ENCODE peak calls at places on chromosomes 13 and 19, in four cellular contexts. S is fibroblast of villous mesenchyme, Z is AG04450, W is HFF-Myc. O is an unnamed sample.
A peak's percentile ranks its signal among the peaks of the same experiment; 100 is the strongest.

GRCh38 chr13:40920826-40921225 is 98.3 kb downstream of the ELF1 start:
- DNase-seq in Z (peak; percentile 8), W (no peak), S (peak; percentile 25), O (no peak)

GRCh38 chr13:77056382-77056781 is 29.4 kb upstream of the FBXL3 start:
- DNase-seq in Z (no peak), W (no peak), S (no peak), O (no peak)

GRCh38 chr19:37007587-37008220 is 70.5 kb upstream of the ZNF420 start:
- DNase-seq in Z (peak; percentile 7), S (peak; percentile 72), W (peak; percentile 2), O (peak; percentile 7)

GRCh38 chr19:14059093-14059480 is 2.8 kb downstream of the PALM3 start:
- DNase-seq in W (no peak), S (no peak), Z (no peak), O (no peak)

GRCh38 chr19:17686592-17687042 is 1.5 kb downstream of the UNC13A start:
- DNase-seq in S (no peak), W (no peak), Z (no peak), O (no peak)

GRCh38 chr19:32203161-32203560 is 142.2 kb upstream of the ZNF507 start:
- DNase-seq in Z (no peak), S (no peak), W (no peak), O (no peak)

GRCh38 chr19:53868091-53868891 is 608 bp downstream of the MYADM start:
- DNase-seq in S (peak; percentile 65), W (no peak), Z (no peak), O (no peak)

GRCh38 chr19:40592170-40592569 is 9.0 kb upstream of the LTBP4 start:
- DNase-seq in Z (no peak), W (no peak), S (peak; percentile 66), O (no peak)

GRCh38 chr13:111204438-111205177 is 89.5 kb downstream of the ARHGEF7 start:
- DNase-seq in W (no peak), Z (peak; percentile 55), S (peak; percentile 89), O (peak; percentile 56)

GRCh38 chr19:39212377-39212742 is 8.3 kb upstream of the SYCN start:
- DNase-seq in W (no peak), Z (no peak), S (no peak), O (no peak)

GRCh38 chr13:75151081-75151643 is 330.8 kb downstream of the TBC1D4 start:
- DNase-seq in S (peak; percentile 62), W (peak; percentile 11), Z (peak; percentile 13), O (no peak)

GRCh38 chr13:51794959-51795358 is 9.0 kb downstream of the DHRS12 start:
- DNase-seq in W (no peak), S (no peak), Z (no peak), O (no peak)

GRCh38 chr19:19642506-19643157 is 825 bp downstream of the GMIP start:
- DNase-seq in Z (no peak), W (no peak), S (peak; percentile 13), O (no peak)

GRCh38 chr13:39095500-39095899 is 57.2 kb downstream of the NHLRC3 start:
- DNase-seq in S (no peak), W (no peak), Z (no peak), O (no peak)

GRCh38 chr19:51889934-51890333 is 2.2 kb upstream of the ZNF577 start:
- DNase-seq in S (no peak), Z (no peak), W (no peak), O (no peak)

GRCh38 chr19:28999733-29000433 is 213.1 kb downstream of the UQCRFS1 start:
- DNase-seq in S (no peak), Z (no peak), W (no peak), O (no peak)

GRCh38 chr13:96075953-96076543 is 13.9 kb upstream of the HS6ST3 start:
- DNase-seq in Z (no peak), S (peak; percentile 28), W (no peak), O (no peak)

GRCh38 chr19:9032136-9032626 is 22.0 kb upstream of the MUC16 start:
- DNase-seq in W (no peak), Z (no peak), S (no peak), O (no peak)

GRCh38 chr13:77919351-77920294 is 992 bp upstream of the EDNRB start:
- DNase-seq in Z (no peak), S (peak; percentile 43), W (no peak), O (no peak)

GRCh38 chr13:61109741-61110140 is 305.9 kb downstream of the PCDH20 start:
- DNase-seq in W (no peak), S (no peak), Z (no peak), O (no peak)

GRCh38 chr19:4913996-4914735 is 4.9 kb downstream of the UHRF1 start:
- DNase-seq in W (no peak), S (peak; percentile 14), Z (no peak), O (no peak)

GRCh38 chr19:16509141-16510061 is 13.2 kb downstream of the C19orf44 start:
- DNase-seq in Z (peak; percentile 20), S (peak; percentile 9), W (no peak), O (no peak)

GRCh38 chr13:46648166-46648607 is 95.2 kb downstream of the LRCH1 start:
- DNase-seq in Z (no peak), W (no peak), S (peak; percentile 70), O (no peak)

GRCh38 chr19:53532362-53532761 is 5.6 kb upstream of the ZNF331 start:
- DNase-seq in Z (no peak), S (no peak), W (no peak), O (no peak)

GRCh38 chr19:35556846-35557538 is 6.5 kb downstream of the ATP4A start:
- DNase-seq in S (no peak), W (no peak), Z (no peak), O (no peak)

GRCh38 chr19:48487944-48488343 is 18.8 kb downstream of the CYTH2 start:
- DNase-seq in S (no peak), Z (no peak), W (no peak), O (peak; percentile 44)

GRCh38 chr19:38478273-38478971 is 44.9 kb downstream of the RYR1 start:
- DNase-seq in Z (no peak), W (no peak), S (peak; percentile 4), O (no peak)

GRCh38 chr13:46324976-46325375 is 62.1 kb downstream of the RUBCNL start:
- DNase-seq in W (no peak), Z (no peak), S (no peak), O (no peak)

GRCh38 chr13:91520952-91521351 is 122.5 kb downstream of the GPC5 start:
- DNase-seq in S (no peak), Z (no peak), W (no peak), O (no peak)

GRCh38 chr19:48121909-48122371 is 11.3 kb upstream of the PLA2G4C start:
- DNase-seq in Z (no peak), S (no peak), W (peak; percentile 41), O (no peak)

DNA sequence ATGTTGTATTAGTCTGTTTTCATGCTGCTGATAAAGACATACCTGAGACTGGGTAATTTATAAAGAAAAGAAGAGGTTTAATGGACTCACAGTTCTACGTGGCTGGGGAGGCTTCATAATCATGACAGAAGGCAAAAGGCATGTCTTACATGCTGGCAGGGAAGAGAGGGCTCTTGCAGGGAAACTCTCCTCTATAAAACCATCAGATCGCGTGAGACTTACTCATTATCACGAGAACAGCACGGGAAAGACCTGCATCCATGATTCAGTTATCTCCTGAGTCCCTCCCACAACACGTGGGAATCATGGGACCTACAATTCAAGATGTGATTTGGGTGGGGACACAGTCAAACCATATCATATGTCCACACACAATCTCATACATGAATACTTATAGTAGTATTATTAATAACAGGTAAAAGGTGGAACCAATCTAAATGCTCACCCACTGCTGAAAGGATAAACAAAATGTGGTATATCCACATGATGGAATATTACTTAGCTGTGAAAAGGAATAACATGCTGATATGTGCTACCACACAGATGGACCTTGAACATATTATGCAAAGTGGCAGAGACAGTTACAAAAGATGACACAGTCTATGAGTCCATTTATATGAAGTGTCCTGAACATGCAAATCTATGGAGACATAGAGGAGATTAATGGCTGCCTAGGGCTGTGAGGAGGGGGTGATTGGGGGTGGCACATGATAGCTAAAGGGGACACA is 20.9 kb upstream of the CEBPA start:
- DNase-seq in Z (no peak), W (no peak), S (no peak), O (no peak)
- H3K4me3 ChIP-seq in Z (no peak overlapping the region), W (no peak overlapping the region), S (no peak overlapping the region), O (no peak overlapping the region)

DNA sequence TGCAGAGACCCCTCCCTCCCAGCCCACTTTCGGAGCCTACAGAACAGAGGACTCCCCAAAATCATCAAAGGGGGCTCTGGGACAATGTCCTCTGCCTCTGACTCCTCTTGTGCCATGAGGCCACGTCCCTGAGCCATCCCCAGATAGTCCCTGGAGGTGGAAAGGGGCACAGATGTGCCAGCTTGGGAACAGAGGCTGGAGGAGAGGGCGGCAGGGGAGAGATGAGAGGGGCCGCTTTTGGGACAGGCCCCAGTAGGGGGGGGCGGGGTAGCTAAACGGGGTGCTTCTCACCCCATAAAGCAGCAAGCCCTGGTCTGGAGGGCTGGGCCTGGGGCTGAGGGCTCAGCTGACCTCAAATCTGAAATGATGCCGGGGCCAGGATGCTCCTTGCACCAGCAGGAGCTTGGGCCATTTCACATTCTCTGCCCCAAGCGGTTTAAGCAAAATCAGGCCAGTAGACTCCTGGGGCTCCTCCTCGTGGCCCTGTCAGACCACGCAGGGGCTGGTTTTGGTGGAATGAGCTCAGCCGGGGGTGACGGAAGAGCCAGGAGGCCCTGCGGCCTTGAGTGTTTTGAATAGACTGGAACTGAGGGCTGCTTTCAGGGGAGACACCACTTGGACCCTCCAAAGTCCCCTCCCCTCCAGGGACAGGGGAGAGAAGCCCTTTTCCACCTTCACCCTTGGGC is 27.1 kb downstream of the ONECUT3 start:
- DNase-seq in W (no peak), S (peak; percentile 26), Z (no peak), O (no peak)
- TF ChIP-seq CTCF in W (no peak), S (no peak), Z (peak; percentile 45), O (no peak)

DNA sequence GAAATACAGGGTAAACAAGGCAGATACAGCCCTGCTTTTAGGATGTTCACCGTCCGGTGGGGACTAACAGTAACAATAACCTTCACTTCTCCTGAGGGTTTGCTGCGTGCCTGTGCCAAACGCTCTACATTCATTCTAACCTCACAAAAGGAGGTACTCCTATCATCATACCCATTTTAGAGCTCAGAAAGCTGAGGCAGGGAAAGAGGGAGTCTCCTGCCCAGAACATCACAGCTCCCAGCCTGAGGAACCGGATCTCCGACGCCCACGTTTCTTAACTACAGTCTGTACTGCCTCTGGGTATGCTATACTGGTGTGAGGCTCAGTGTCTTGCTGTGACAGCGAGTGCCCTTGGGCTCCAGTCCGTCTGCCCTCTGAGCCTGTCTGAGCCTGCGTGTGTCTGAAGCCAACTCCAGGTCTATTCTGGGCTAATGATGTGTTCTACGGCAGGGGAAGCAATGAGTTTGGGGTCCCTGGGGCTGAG is 5.1 kb downstream of the LIPE start:
- DNase-seq in Z (no peak), S (no peak), W (no peak), O (no peak)
- H3K4me3 ChIP-seq in Z (peak overlapping the region; percentile 74), S (no peak overlapping the region), W (peak overlapping the region; percentile 68), O (no peak overlapping the region)

GRCh38 chr13:79445968-79446645 is 34.8 kb upstream of the NDFIP2 start:
- DNase-seq in Z (no peak), W (no peak), S (no peak), O (no peak)
- TF ChIP-seq CTCF in Z (no peak), W (no peak), S (no peak), O (no peak)

DNA sequence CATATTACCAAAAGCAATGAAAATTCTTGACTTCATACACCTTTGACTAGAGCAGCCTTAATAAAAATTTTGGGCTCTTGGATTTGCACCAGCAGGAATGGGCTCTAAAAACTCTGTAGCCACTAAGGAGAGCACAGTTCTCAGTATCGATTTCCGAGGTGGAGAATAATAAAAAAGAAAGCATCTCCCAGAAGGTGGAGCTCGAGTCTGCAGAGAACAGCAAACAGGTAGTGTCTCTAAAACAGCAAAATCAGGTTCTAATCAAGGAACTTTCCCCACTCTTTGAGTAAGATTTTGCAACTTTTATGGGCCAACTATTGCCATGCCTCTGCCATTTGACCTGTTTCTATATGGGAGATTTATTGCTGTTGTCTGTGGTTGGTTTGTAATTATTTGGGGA is 258.7 kb upstream of the GPC6 start:
- DNase-seq in W (no peak), S (peak; percentile 10), Z (no peak), O (peak; percentile 1)
- H3K4me3 ChIP-seq in W (no peak overlapping the region), S (no peak overlapping the region), Z (no peak overlapping the region), O (no peak overlapping the region)

O was measured in AG09309.